ENCODE peak calls at places on chromosomes 4 and X, in six cellular contexts. K is trophoblast cell, U is BE2C, S is HT1080, D is putamen, C is WTC11. F is an unnamed sample.

GRCh38 chr4:168656055-168656660 is 159.3 kb downstream of the PALLD start:
- DNase-seq in S (peak), K (peak), D (peak), U (no peak), C (no peak), F (no peak)

GRCh38 chrX:150348365-150348764 is 14.8 kb upstream of the MAMLD1 start:
- DNase-seq in S (no peak), D (no peak), K (peak), C (peak), U (no peak), F (no peak)

GRCh38 chr4:155582031-155582430 is 84.6 kb upstream of the GUCY1A1 start:
- DNase-seq in K (no peak), D (no peak), C (no peak), S (no peak), U (no peak), F (no peak)

GRCh38 chr4:7623468-7623867 is 188.7 kb upstream of the PSAPL1 start:
- DNase-seq in C (no peak), D (no peak), U (no peak), K (no peak), S (no peak), F (no peak)

GRCh38 chr4:110631582-110632505 is 9.0 kb upstream of the PITX2 start:
- DNase-seq in D (peak), U (peak), S (peak), K (peak), C (peak), F (no peak)

GRCh38 chr4:48858130-48858529 is 27.2 kb downstream of the OCIAD1 start:
- DNase-seq in U (no peak), S (no peak), C (no peak), D (no peak), K (no peak), F (no peak)

GRCh38 chr4:130416228-130416627 is 1320.3 kb downstream of the C4orf33 start:
- DNase-seq in K (no peak), U (no peak), S (no peak), C (no peak), D (no peak), F (no peak)

GRCh38 chr4:16413794-16414555 is 187.7 kb upstream of the TAPT1 start:
- DNase-seq in C (no peak), U (no peak), S (no peak), K (no peak), D (no peak), F (no peak)

GRCh38 chrX:87664381-87664780 is 146.8 kb downstream of the KLHL4 start:
- DNase-seq in S (no peak), C (no peak), K (peak), U (no peak), D (peak), F (no peak)

GRCh38 chrX:40209951-40210617 is 112.3 kb upstream of the BCOR start:
- DNase-seq in S (peak), K (no peak), U (no peak), C (no peak), D (no peak), F (no peak)

GRCh38 chrX:46574337-46574940 is 874 bp downstream of the CHST7 start:
- DNase-seq in D (no peak), K (peak), S (no peak), C (peak), U (peak), F (no peak)

GRCh38 chrX:81174286-81174685 is 27.4 kb downstream of the HMGN5 start:
- DNase-seq in S (peak), U (no peak), D (no peak), C (no peak), K (peak), F (peak)

GRCh38 chrX:22541926-22542325 is 269.2 kb downstream of the CBLL2 start:
- DNase-seq in D (no peak), S (peak), U (no peak), C (no peak), K (no peak), F (no peak)

GRCh38 chrX:128504496-128504895 is 452.3 kb upstream of the ACTRT1 start:
- DNase-seq in C (no peak), K (no peak), S (no peak), U (no peak), D (no peak), F (no peak)

GRCh38 chr4:111537861-111538260 is 607.4 kb upstream of the FAM241A start:
- DNase-seq in D (no peak), K (no peak), S (no peak), C (no peak), U (no peak), F (no peak)

GRCh38 chr4:66899422-66900065 is 645.8 kb downstream of the CENPC start:
- DNase-seq in K (no peak), U (no peak), D (no peak), S (no peak), C (no peak), F (no peak)

GRCh38 chr4:180058731-180059215 is 2184.4 kb upstream of the TENM3 start:
- DNase-seq in U (peak), C (peak), S (peak), K (no peak), D (peak), F (peak)

GRCh38 chr4:171847751-171848150 is 34.5 kb downstream of the GALNTL6 start:
- DNase-seq in K (no peak), C (no peak), S (peak), U (no peak), D (no peak), F (no peak)

GRCh38 chr4:105457997-105458396 is 15.9 kb downstream of the PPA2 start:
- DNase-seq in D (no peak), C (no peak), S (no peak), U (no peak), K (no peak), F (no peak)

GRCh38 chr4:157992038-157992706 is 180.7 kb downstream of the GASK1B start:
- DNase-seq in K (peak), D (peak), C (no peak), U (peak), S (peak), F (peak)

GRCh38 chr4:151690884-151691283 is 69.9 kb downstream of the GATB start:
- DNase-seq in U (no peak), C (no peak), S (no peak), D (no peak), K (no peak), F (no peak)

F was measured in NCI-H1092 treated with DMSO at 0.1 percent for 48 hours.